ENCODE peak calls at places on chromosomes 2 and 18, in five cellular contexts. J is BE2C, F is IMR-90, N is endodermal cell, K is adrenal gland. D is an unnamed sample. For H3K9me3, the result is how much of the 10 kb centered on the place peaks cover.

GRCh38 chr2:20196053-20196880 is 28.7 kb downstream of the SDC1 start:
- DNase-seq in J (no peak), F (no peak), N (no peak), K (no peak), D (no peak)

GRCh38 chr18:76260941-76261472 is 234.0 kb downstream of the ZNF516 start:
- DNase-seq in J (no peak), F (no peak), N (no peak), K (no peak), D (no peak)

GRCh38 chr2:36352711-36353110 is 2.9 kb upstream of the CRIM1 start:
- DNase-seq in J (no peak), F (peak), N (no peak), K (peak), D (no peak)

GRCh38 chr2:203551653-203552250 is 16.7 kb upstream of the RAPH1 start:
- DNase-seq in J (no peak), F (peak), N (no peak), K (peak), D (no peak)

GRCh38 chr2:239946570-239947311 is 78.4 kb downstream of the NDUFA10 start:
- DNase-seq in J (peak), F (no peak), N (peak), K (no peak), D (no peak)

GRCh38 chr2:133674433-133675331 is 106.4 kb upstream of the NCKAP5 start:
- DNase-seq in J (peak), F (peak), N (peak), K (peak), D (no peak)

GRCh38 chr18:76821875-76822509 is 365 bp upstream of the ZNF236 start:
- DNase-seq in J (peak), F (peak), N (peak), K (peak), D (no peak)

GRCh38 chr2:85959826-85960225 is 71.0 kb upstream of the ST3GAL5 start:
- DNase-seq in J (no peak), F (no peak), N (no peak), K (no peak), D (no peak)

GRCh38 chr2:27903649-27904544 is 13.4 kb downstream of the BABAM2 start:
- DNase-seq in J (no peak), F (peak), N (no peak), K (peak), D (no peak)

GRCh38 chr18:51339866-51340265 is 142.4 kb upstream of the MEX3C start:
- DNase-seq in J (no peak), F (no peak), N (no peak), K (no peak), D (no peak)

GRCh38 chr2:129191530-129191929 is 787.9 kb upstream of the RAB6C start:
- DNase-seq in J (no peak), F (no peak), N (peak), K (no peak), D (no peak)

GRCh38 chr2:10030311-10030736 is 13.0 kb upstream of the KLF11 start:
- DNase-seq in J (no peak), F (no peak), N (peak), K (no peak), D (no peak)

GRCh38 chr2:109415460-109416004 is 198.2 kb downstream of the SEPTIN10 start:
- DNase-seq in J (no peak), F (no peak), N (peak), K (no peak), D (no peak)

GRCh38 chr2:55901941-55902340 is 21.6 kb downstream of the EFEMP1 start:
- DNase-seq in J (no peak), F (no peak), N (no peak), K (no peak), D (no peak)

GRCh38 chr18:43161528-43161927 is 46.0 kb upstream of the RIT2 start:
- DNase-seq in J (no peak), F (peak), N (no peak), K (no peak), D (no peak)

GRCh38 chr2:636151-636621 is 41.0 kb downstream of the TMEM18 start:
- DNase-seq in J (no peak), F (no peak), N (no peak), K (no peak), D (no peak)

GRCh38 chr18:61901334-61901986 is 8.7 kb upstream of the RNF152 start:
- DNase-seq in J (peak), F (peak), N (peak), K (peak), D (no peak)

GRCh38 chr2:220553150-220553549 is 925.7 kb downstream of the SLC4A3 start:
- DNase-seq in J (no peak), F (peak), N (no peak), K (no peak), D (no peak)

GRCh38 chr18:36045241-36045999 is 21.9 kb downstream of the RPRD1A start:
- DNase-seq in J (no peak), F (no peak), N (no peak), K (no peak), D (no peak)

GRCh38 chr18:78767648-78768071 is 212.0 kb upstream of the SALL3 start:
- DNase-seq in J (no peak), F (no peak), N (no peak), K (no peak), D (no peak)

GRCh38 chr18:78765142-78765541 is 214.5 kb upstream of the SALL3 start:
- DNase-seq in J (no peak), F (no peak), N (no peak), K (no peak), D (no peak)

GRCh38 chr18:78768221-78768620 is 211.4 kb upstream of the SALL3 start:
- DNase-seq in J (no peak), F (no peak), N (no peak), K (no peak), D (no peak)

GRCh38 chr18:78765637-78766281 is 213.9 kb upstream of the SALL3 start:
- DNase-seq in J (no peak), F (no peak), N (no peak), K (no peak), D (no peak)

DNA sequence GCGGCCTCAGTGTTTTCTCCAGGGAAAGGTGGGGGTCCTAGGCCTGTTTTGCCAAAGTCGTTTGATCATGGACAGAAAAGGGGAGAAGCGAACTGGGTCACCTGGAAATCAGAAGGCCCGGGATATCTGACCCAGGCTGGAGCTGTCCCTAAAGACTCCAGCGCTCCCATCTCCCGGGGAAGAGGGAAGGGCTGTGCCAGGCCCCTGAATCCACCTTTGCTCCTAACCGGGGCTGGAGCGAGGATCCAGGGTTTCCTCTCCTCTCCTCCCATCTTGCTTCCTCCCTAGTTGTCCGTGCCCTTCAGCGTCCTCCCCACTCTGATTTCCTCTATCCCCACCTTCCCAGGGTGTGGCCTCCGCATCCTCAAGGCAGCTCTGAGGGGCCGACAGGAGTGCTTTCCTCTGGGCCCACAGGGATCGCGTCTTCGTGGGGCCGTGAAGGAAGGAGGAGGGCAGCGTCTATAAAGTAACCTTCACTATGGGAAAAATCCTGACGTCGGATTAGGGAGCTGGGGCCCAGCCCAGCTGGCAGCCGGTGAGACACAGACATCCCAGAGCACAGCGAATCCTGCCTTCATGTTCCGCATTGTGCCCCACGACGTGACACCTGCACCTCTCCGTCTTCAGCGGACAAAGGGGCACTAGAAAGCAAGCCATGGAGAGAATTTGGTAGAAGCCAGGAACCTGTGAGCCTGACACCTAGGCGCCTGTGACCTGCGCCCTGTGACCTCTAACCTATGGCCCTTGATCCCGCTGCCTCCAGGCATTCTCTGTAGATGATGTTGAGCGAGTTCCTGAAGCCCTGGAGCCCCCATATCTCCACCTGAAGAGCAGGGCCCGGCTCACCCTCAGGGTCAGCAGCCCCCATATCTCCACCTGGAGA is 212.7 kb upstream of the SALL3 start:
- DNase-seq in J (no peak), F (no peak), N (no peak), K (no peak), D (no peak)
- H3K9me3 ChIP-seq in J (under half), F (half or more), N (under half), K (under half), D (under half)

DNA sequence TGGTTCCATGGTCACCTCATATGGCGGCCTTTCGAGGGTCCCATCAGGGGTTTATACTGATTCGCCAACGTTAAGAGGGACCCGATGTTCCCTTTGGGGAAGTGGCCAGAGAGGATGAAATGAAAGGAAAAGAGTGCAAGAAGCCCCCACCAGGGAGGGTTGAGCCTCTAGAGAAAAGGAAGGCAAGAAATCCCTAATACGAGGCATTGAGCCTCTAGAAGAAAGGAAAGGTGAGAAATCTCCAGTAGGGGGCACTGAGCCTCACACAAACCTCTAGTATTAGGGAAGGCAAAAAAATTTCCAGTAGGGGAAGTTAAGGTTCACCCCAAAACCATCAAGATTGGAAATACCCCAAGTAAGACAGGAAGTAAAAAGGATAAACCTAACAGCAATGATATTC is 9.8 kb upstream of the SAP130 start:
- DNase-seq in J (no peak), F (no peak), N (peak), K (no peak), D (no peak)
- H3K9me3 ChIP-seq in J (under half), F (under half), N (under half), K (under half), D (under half)

DNA sequence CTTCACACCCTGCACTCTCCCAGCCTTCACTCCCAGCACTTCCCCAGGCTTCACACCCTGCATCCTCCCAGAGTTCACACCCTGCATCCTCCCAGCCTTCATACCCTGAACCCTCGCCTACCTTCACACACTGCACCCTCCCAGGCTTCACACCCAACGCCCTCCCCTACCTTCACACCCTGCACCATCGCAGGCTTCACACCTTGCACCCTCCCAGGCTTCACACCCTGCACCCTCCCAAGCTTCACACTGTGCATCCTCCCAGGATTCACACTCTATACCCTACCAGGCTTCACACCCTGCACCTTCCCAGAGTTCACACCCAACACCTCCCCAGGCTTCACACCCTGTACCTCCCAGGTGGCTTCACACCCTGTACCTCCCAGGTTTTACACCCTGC is 448.7 kb upstream of the MYT1L start:
- DNase-seq in J (no peak), F (no peak), N (no peak), K (no peak), D (no peak)
- H3K9me3 ChIP-seq in J (under half), F (under half), N (under half), K (under half), D (under half)

GRCh38 chr18:31973929-31974546 is 31.1 kb upstream of the TRAPPC8 start:
- DNase-seq in J (no peak), F (no peak), N (no peak), K (no peak), D (no peak)
- H3K9me3 ChIP-seq in J (under half), F (under half), N (half or more), K (under half), D (under half)

DNA sequence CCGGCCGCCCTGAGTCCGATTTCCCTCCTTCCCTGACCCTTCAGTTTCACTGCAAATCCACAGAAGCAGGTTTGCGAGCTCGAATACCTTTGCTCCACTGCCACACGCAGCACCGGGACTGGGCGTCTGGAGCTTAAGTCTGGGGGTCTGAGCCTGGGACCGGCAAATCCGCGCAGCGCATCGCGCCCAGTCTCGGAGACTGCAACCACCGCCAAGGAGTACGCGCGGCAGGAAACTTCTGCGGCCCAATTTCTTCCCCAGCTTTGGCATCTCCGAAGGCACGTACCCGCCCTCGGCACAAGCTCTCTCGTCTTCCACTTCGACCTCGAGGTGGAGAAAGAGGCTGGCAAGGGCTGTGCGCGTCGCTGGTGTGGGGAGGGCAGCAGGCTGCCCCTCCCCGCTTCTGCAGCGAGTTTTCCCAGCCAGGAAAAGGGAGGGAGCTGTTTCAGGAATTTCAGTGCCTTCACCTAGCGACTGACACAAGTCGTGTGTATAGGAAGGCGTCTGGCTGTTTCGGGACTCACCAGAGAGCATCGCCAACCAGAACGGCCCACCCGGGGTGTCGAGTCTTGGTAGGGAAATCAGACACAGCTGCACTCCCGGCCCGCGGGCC is 4.6 kb downstream of the SIX2 start:
- DNase-seq in J (no peak), F (peak), N (peak), K (no peak), D (no peak)
- H3K9me3 ChIP-seq in J (under half), F (under half), N (under half), K (under half), D (under half)

GRCh38 chr2:31696068-31696467 is 115.3 kb upstream of the SRD5A2 start:
- DNase-seq in J (no peak), F (no peak), N (no peak), K (no peak), D (no peak)

GRCh38 chr2:31693882-31694281 is 113.1 kb upstream of the SRD5A2 start:
- DNase-seq in J (no peak), F (no peak), N (no peak), K (no peak), D (no peak)

GRCh38 chr2:31694444-31694843 is 113.7 kb upstream of the SRD5A2 start:
- DNase-seq in J (no peak), F (peak), N (no peak), K (no peak), D (no peak)
- H3K9me3 ChIP-seq in J (under half), F (under half), N (half or more), K (under half), D (under half)

GRCh38 chr2:234136461-234136860 is 86.0 kb downstream of the SPP2 start:
- DNase-seq in J (no peak), F (no peak), N (peak), K (no peak), D (no peak)

GRCh38 chr2:234139755-234140154 is 89.3 kb downstream of the SPP2 start:
- DNase-seq in J (no peak), F (no peak), N (no peak), K (no peak), D (no peak)

GRCh38 chr2:234135750-234136221 is 85.3 kb downstream of the SPP2 start:
- DNase-seq in J (peak), F (peak), N (peak), K (peak), D (no peak)

GRCh38 chr2:234138836-234139235 is 88.3 kb downstream of the SPP2 start:
- DNase-seq in J (no peak), F (no peak), N (no peak), K (no peak), D (no peak)

DNA sequence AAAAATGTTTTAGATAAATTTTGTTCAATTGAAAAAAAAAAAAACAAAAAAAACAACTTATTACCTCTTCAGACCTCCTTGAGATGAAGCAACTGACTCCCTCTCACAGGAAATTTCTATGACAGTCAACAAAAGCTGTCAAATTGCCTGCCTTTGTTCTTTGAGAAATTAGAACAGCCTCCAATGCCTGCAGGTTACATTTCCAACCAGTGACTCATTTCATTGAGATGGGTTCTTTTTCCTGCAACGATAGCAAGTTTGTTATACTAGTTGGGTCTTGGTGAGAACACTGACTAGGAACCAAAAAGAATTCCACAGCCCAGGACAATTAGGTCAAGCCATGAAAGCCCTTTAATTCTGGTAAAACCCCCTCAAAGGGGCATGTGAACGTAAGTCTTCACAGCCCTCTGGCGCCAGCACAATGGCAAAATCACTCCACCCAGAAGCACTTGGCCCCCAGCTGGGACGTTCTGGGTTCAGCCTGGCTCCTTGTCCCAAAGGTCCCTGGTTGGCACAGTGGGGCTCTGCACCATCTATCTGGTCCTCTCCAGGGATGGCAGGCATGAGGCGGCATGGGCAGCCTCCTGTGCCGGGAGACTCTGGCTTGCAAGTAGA is 87.0 kb downstream of the SPP2 start:
- DNase-seq in J (no peak), F (peak), N (no peak), K (no peak), D (no peak)
- H3K9me3 ChIP-seq in J (under half), F (under half), N (under half), K (under half), D (under half)

DNA sequence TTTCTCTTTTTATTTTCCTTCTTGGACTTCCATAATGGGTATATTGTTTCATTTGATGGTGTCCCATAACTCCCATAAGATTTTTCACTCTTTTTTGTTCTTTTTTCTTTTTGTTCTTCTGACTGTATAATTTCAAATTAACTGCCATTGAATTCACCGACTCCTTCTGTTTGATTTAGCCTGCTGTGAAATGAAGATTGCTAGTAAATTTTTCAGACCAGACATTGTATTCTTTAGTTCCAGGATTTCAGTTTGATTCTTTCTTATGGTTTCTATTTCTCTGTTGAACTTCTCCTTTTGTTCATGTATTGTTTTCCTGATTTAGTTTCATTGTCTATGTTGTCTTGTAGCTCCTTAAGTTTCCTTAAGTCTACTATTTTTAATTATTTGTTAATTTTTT is 87.6 kb upstream of the SPOPL start:
- DNase-seq in J (no peak), F (no peak), N (no peak), K (no peak), D (no peak)
- H3K9me3 ChIP-seq in J (under half), F (under half), N (under half), K (under half), D (under half)